ENCODE peak calls at places on chromosomes 16 and 17, in four cellular contexts. X, I, S and E are unnamed samples.

GRCh38 chr17:81400939-81401726 is 5.9 kb downstream of the BAHCC1 start:
- DNase-seq in X (no peak), I (no peak), S (no peak), E (peak)

GRCh38 chr16:46843898-46844642 is 13.1 kb upstream of the C16orf87 start:
- DNase-seq in X (no peak), I (no peak), S (no peak), E (peak)

GRCh38 chr17:33786478-33786877 is 468.6 kb upstream of the CCL2 start:
- DNase-seq in X (no peak), I (no peak), S (no peak), E (no peak)

GRCh38 chr17:21313320-21313719 is 28.8 kb downstream of the MAP2K3 start:
- DNase-seq in X (no peak), I (no peak), S (no peak), E (no peak)

GRCh38 chr16:24131294-24131693 is 124.8 kb upstream of the CACNG3 start:
- DNase-seq in X (no peak), I (no peak), S (no peak), E (no peak)

GRCh38 chr17:70138309-70138865 is 30.9 kb upstream of the KCNJ2 start:
- DNase-seq in X (no peak), I (no peak), S (no peak), E (no peak)

GRCh38 chr17:55717898-55718735 is 4.5 kb downstream of the TMEM100 start:
- DNase-seq in X (peak), I (peak), S (no peak), E (peak)

GRCh38 chr17:7922499-7923289 is 6.6 kb upstream of the RNF227 start:
- DNase-seq in X (no peak), I (no peak), S (no peak), E (peak)

GRCh38 chr17:43183921-43184320 is 12.9 kb downstream of the NBR1 start:
- DNase-seq in X (no peak), I (no peak), S (no peak), E (no peak)

GRCh38 chr16:57999366-57999970 is 1.0 kb downstream of the ZNF319 start:
- DNase-seq in X (peak), I (no peak), S (no peak), E (no peak)

GRCh38 chr17:8222630-8223355 is 12.4 kb upstream of the AURKB start:
- DNase-seq in X (peak), I (peak), S (peak), E (peak)

GRCh38 chr17:60354223-60354622 is 37.7 kb downstream of the USP32 start:
- DNase-seq in X (peak), I (no peak), S (no peak), E (no peak)

GRCh38 chr17:57908278-57908677 is 46.9 kb downstream of the CUEDC1 start:
- DNase-seq in X (no peak), I (no peak), S (no peak), E (no peak)

GRCh38 chr17:28291780-28292330 is 27.1 kb upstream of the TMEM97 start:
- DNase-seq in X (no peak), I (no peak), S (no peak), E (no peak)

GRCh38 chr17:72556944-72557826 is 436.4 kb downstream of the SOX9 start:
- DNase-seq in X (peak), I (peak), S (no peak), E (peak)

GRCh38 chr17:51683291-51683690 is 422.9 kb downstream of the UTP18 start:
- DNase-seq in X (no peak), I (no peak), S (no peak), E (no peak)

GRCh38 chr17:77385750-77386501 is 245.2 kb downstream of the SEC14L1 start:
- DNase-seq in X (no peak), I (peak), S (no peak), E (no peak)

GRCh38 chr17:79988163-79988971 is 47.3 kb downstream of the TBC1D16 start:
- DNase-seq in X (peak), I (no peak), S (no peak), E (no peak)

GRCh38 chr17:33922971-33923370 is 332.1 kb upstream of the CCL2 start:
- DNase-seq in X (no peak), I (no peak), S (no peak), E (no peak)

GRCh38 chr17:75822119-75822799 is 21.9 kb downstream of the UNC13D start:
- DNase-seq in X (no peak), I (no peak), S (no peak), E (no peak)

GRCh38 chr16:49890876-49891275 is 35.0 kb upstream of the ZNF423 start:
- DNase-seq in X (no peak), I (peak), S (no peak), E (peak)

GRCh38 chr17:4949321-4950074 is 1.2 kb upstream of the PFN1 start:
- DNase-seq in X (peak), I (peak), S (no peak), E (peak)

GRCh38 chr17:49316889-49317288 is 45.2 kb downstream of the ZNF652 start:
- DNase-seq in X (no peak), I (no peak), S (no peak), E (no peak)

GRCh38 chr16:48676836-48677235 is 66.9 kb upstream of the N4BP1 start:
- DNase-seq in X (no peak), I (no peak), S (no peak), E (no peak)

GRCh38 chr17:80939151-80940145 is 52.2 kb upstream of the CHMP6 start:
- DNase-seq in X (no peak), I (no peak), S (no peak), E (no peak)

GRCh38 chr16:29821663-29822115 is 1.4 kb downstream of the MVP start:
- DNase-seq in X (no peak), I (no peak), S (no peak), E (no peak)

GRCh38 chr17:10210151-10210574 is 11.8 kb upstream of the GAS7 start:
- DNase-seq in X (no peak), I (no peak), S (no peak), E (peak)

GRCh38 chr17:81701288-81702071 is 1.7 kb upstream of the MRPL12 start:
- DNase-seq in X (no peak), I (peak), S (no peak), E (no peak)

GRCh38 chr17:48629411-48629759 is 3.2 kb upstream of the HOXB9 start:
- DNase-seq in X (no peak), I (no peak), S (no peak), E (no peak)

GRCh38 chr17:51164911-51165679 is 1.1 kb upstream of the NME2 start:
- DNase-seq in X (peak), I (no peak), S (no peak), E (peak)

GRCh38 chr17:19346351-19347255 is 15.9 kb downstream of the B9D1 start:
- DNase-seq in X (peak), I (peak), S (no peak), E (no peak)

GRCh38 chr16:51392651-51393187 is 241.6 kb upstream of the SALL1 start:
- DNase-seq in X (no peak), I (no peak), S (no peak), E (peak)

GRCh38 chr16:48628359-48628985 is 18.5 kb upstream of the N4BP1 start:
- DNase-seq in X (no peak), I (no peak), S (no peak), E (no peak)

GRCh38 chr16:79006762-79007161 is 593.8 kb downstream of the MAF start:
- DNase-seq in X (no peak), I (no peak), S (no peak), E (no peak)

GRCh38 chr16:51391798-51392511 is 240.9 kb upstream of the SALL1 start:
- DNase-seq in X (no peak), I (no peak), S (no peak), E (peak)

GRCh38 chr16:74169687-74170522 is 126.7 kb upstream of the PSMD7 start:
- DNase-seq in X (no peak), I (no peak), S (no peak), E (no peak)

GRCh38 chr16:5738586-5738985 is 641.0 kb upstream of the EEF2KMT start:
- DNase-seq in X (peak), I (no peak), S (no peak), E (no peak)

GRCh38 chr16:59478806-59479205 is 744.7 kb upstream of the GOT2 start:
- DNase-seq in X (no peak), I (no peak), S (no peak), E (no peak)
- H2AFZ ChIP-seq in X (no peak), I (no peak), S (no peak), E (no peak)

GRCh38 chr16:22684282-22685161 is 129.4 kb upstream of the HS3ST2 start:
- DNase-seq in X (no peak), I (no peak), S (no peak), E (no peak)
- TF ChIP-seq JUNB in X (no peak), I (no peak), S (no peak), E (no peak)

DNA sequence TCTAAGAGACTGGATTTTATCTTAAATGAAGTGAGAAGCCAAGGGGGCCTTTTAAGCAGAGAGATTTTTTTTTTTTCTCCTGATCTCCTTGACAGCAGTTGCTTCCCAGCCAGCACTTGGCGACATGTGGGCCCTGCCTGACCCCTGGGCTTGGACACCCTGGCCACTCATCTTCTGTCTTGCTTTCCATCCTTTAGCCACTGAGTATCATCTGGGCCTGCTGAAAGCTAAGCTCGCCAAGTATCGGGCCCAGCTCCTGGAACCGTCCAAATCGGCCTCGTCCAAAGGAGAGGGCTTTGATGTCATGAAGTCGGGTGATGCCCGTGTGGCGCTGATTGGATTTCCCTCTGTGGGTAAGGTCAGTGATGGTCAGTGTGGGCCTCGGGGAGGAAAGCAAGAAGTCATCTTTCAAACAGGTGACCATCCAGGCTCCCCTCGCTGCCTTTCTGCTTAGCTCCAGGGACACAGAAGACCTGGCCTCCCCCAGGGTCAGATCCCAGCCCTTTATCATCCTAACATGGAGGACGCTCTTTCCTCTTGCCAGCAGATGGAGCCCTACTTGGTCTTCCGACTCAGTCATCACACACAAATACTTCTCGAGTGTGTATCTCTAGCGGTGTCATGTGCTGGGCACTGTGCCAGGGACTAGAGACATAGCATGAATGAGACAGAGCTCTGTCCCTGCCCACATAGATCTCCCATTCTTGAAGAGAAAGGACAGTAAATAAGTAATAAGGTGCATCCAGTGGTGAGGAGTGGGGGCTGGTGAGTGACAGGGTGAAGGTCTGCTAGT is 6.1 kb downstream of the DRG2 start:
- DNase-seq in X (peak), I (no peak), S (no peak), E (peak)
- TF ChIP-seq CTCF in X (peak), I (peak), S (peak), E (peak)

GRCh38 chr16:1012722-1013592 is 31.4 kb downstream of the SOX8 start:
- DNase-seq in X (no peak), I (no peak), S (no peak), E (no peak)
- H2AFZ ChIP-seq in X (no peak), I (no peak), S (no peak), E (no peak)

GRCh38 chr16:19746561-19746960 is 28.5 kb downstream of the IQCK start:
- DNase-seq in X (no peak), I (no peak), S (no peak), E (no peak)
- TF ChIP-seq JUNB in X (no peak), I (no peak), S (no peak), E (no peak)

GRCh38 chr16:67399218-67399733 is 6.0 kb upstream of the TPPP3 start:
- DNase-seq in X (no peak), I (peak), S (no peak), E (peak)
- TF ChIP-seq CTCF in X (peak), I (peak), S (peak), E (peak)